ENCODE peak calls at places on chromosomes 12 and 14, in ten cellular contexts. I, D, U, C, E, Y, Z, T, H and M are unnamed samples.
A peak's percentile ranks its signal among the peaks of the same experiment; 100 is the strongest.

GRCh38 chr14:23301969-23302289 is 730 bp downstream of the PPP1R3E start:
- DNase-seq in I (no peak), D (no peak), U (peak; percentile 62), C (no peak), E (no peak), Y (no peak), Z (no peak), T (no peak), H (no peak), M (no peak)

GRCh38 chr12:33223956-33224355 is 215.7 kb downstream of the SYT10 start:
- DNase-seq in I (no peak), D (no peak), U (no peak), C (no peak), E (no peak), Y (no peak), Z (no peak), T (no peak), H (no peak), M (no peak)

GRCh38 chr12:6199531-6200265 is 502 bp upstream of the CD9 start:
- DNase-seq in I (peak; percentile 24), D (no peak), U (no peak), C (peak; percentile 93), E (peak; percentile 48), Y (no peak), Z (no peak), T (no peak), H (peak; percentile 49), M (peak; percentile 92)

GRCh38 chr12:109878749-109879148 is 1.6 kb downstream of the GLTP start:
- DNase-seq in I (no peak), D (no peak), U (no peak), C (no peak), E (no peak), Y (no peak), Z (no peak), T (no peak), H (no peak), M (no peak)

GRCh38 chr12:115402443-115403170 is 718.6 kb upstream of the TBX3 start:
- DNase-seq in I (no peak), D (no peak), U (no peak), C (no peak), E (peak; percentile 28), Y (no peak), Z (no peak), T (no peak), H (no peak), M (no peak)

GRCh38 chr12:61009167-61009566 is 1251.0 kb upstream of the USP15 start:
- DNase-seq in I (no peak), D (no peak), U (no peak), C (no peak), E (no peak), Y (no peak), Z (no peak), T (no peak), H (no peak), M (no peak)

GRCh38 chr12:58966939-58967338 is 46.6 kb upstream of the LRIG3 start:
- DNase-seq in I (no peak), D (no peak), U (no peak), C (no peak), E (no peak), Y (no peak), Z (no peak), T (peak; percentile 7), H (no peak), M (no peak)

GRCh38 chr12:2011641-2012607 is 7.7 kb upstream of the DCP1B start:
- DNase-seq in I (no peak), D (no peak), U (no peak), C (no peak), E (no peak), Y (no peak), Z (no peak), T (no peak), H (no peak), M (peak; percentile 51)

GRCh38 chr12:15688202-15688736 is 100.9 kb downstream of the EPS8 start:
- DNase-seq in I (no peak), D (no peak), U (no peak), C (peak; percentile 54), E (no peak), Y (no peak), Z (no peak), T (no peak), H (peak; percentile 55), M (no peak)

GRCh38 chr12:28350502-28350901 is 160.2 kb downstream of the CCDC91 start:
- DNase-seq in I (no peak), D (no peak), U (no peak), C (no peak), E (no peak), Y (peak; percentile 13), Z (no peak), T (peak; percentile 9), H (no peak), M (no peak)

GRCh38 chr14:26719514-26719913 is 121.7 kb upstream of the NOVA1 start:
- DNase-seq in I (no peak), D (no peak), U (no peak), C (no peak), E (peak; percentile 10), Y (peak; percentile 71), Z (no peak), T (peak; percentile 27), H (no peak), M (no peak)

GRCh38 chr12:57896139-57896436 is 45.3 kb upstream of the ATP23 start:
- DNase-seq in I (no peak), D (no peak), U (no peak), C (no peak), E (peak; percentile 51), Y (no peak), Z (no peak), T (no peak), H (no peak), M (no peak)

GRCh38 chr14:21543426-21544350 is 17.5 kb upstream of the SALL2 start:
- DNase-seq in I (no peak), D (no peak), U (no peak), C (no peak), E (no peak), Y (no peak), Z (no peak), T (no peak), H (no peak), M (peak; percentile 83)

GRCh38 chr14:80637726-80638619 is 303.6 kb downstream of the CEP128 start:
- DNase-seq in I (no peak), D (no peak), U (no peak), C (no peak), E (peak; percentile 47), Y (no peak), Z (no peak), T (no peak), H (no peak), M (no peak)

GRCh38 chr14:75247286-75247922 is 31.2 kb upstream of the FOS start:
- DNase-seq in I (peak; percentile 56), D (peak; percentile 49), U (peak; percentile 59), C (no peak), E (no peak), Y (no peak), Z (peak; percentile 67), T (no peak), H (no peak), M (no peak)

GRCh38 chr14:62674833-62675232 is 370.4 kb downstream of the KCNH5 start:
- DNase-seq in I (no peak), D (no peak), U (no peak), C (no peak), E (no peak), Y (no peak), Z (no peak), T (no peak), H (no peak), M (peak; percentile 47)

GRCh38 chr12:26065451-26065850 is 59.4 kb downstream of the BHLHE41 start:
- DNase-seq in I (no peak), D (no peak), U (no peak), C (no peak), E (no peak), Y (no peak), Z (no peak), T (no peak), H (no peak), M (peak; percentile 94)

GRCh38 chr12:68224613-68225285 is 861 bp downstream of the IL26 start:
- DNase-seq in I (no peak), D (no peak), U (no peak), C (no peak), E (peak; percentile 33), Y (no peak), Z (no peak), T (no peak), H (no peak), M (no peak)

GRCh38 chr14:96065661-96066459 is 26.7 kb downstream of the C14orf132 start:
- DNase-seq in I (no peak), D (no peak), U (no peak), C (peak; percentile 41), E (no peak), Y (no peak), Z (no peak), T (no peak), H (no peak), M (peak; percentile 52)

GRCh38 chr12:51926718-51927117 is 19.4 kb downstream of the ACVRL1 start:
- DNase-seq in I (peak; percentile 55), D (no peak), U (peak; percentile 33), C (peak; percentile 78), E (peak; percentile 46), Y (no peak), Z (no peak), T (peak; percentile 49), H (no peak), M (peak; percentile 77)

GRCh38 chr12:123114305-123115083 is 36.4 kb downstream of the PITPNM2 start:
- DNase-seq in I (no peak), D (no peak), U (no peak), C (no peak), E (no peak), Y (no peak), Z (no peak), T (no peak), H (no peak), M (no peak)

GRCh38 chr12:22588817-22589216 is 36.2 kb upstream of the ETNK1 start:
- DNase-seq in I (no peak), D (no peak), U (no peak), C (no peak), E (no peak), Y (peak; percentile 1), Z (no peak), T (no peak), H (no peak), M (peak; percentile 24)